ENCODE peak calls at places on chromosomes 7 and 10, in eight cellular contexts. One of them, this sample, is unnamed.

GRCh38 chr10:110407301-110408170 is 90.2 kb upstream of the DUSP5 start:
- DNase-seq in cardiac fibroblast: no peak
- DNase-seq in HCT116: no peak
- DNase-seq in ecto neural progenitor cell: no peak
- DNase-seq in sciatic nerve: no peak
- DNase-seq in NCI-H1048: no peak
- DNase-seq in esophagus squamous epithelium: no peak
- DNase-seq in COLO829: no peak
- DNase-seq in this sample: no peak

GRCh38 chr7:44323381-44324203 is 1.8 kb downstream of the CAMK2B start:
- DNase-seq in cardiac fibroblast: no peak
- DNase-seq in HCT116: no peak
- DNase-seq in ecto neural progenitor cell: peak
- DNase-seq in sciatic nerve: no peak
- DNase-seq in NCI-H1048: no peak
- DNase-seq in esophagus squamous epithelium: no peak
- DNase-seq in COLO829: no peak
- DNase-seq in this sample: no peak

GRCh38 chr10:109587366-109587765 is 335.9 kb downstream of the XPNPEP1 start:
- DNase-seq in cardiac fibroblast: no peak
- DNase-seq in HCT116: no peak
- DNase-seq in ecto neural progenitor cell: no peak
- DNase-seq in sciatic nerve: no peak
- DNase-seq in NCI-H1048: no peak
- DNase-seq in esophagus squamous epithelium: no peak
- DNase-seq in COLO829: no peak
- DNase-seq in this sample: no peak

GRCh38 chr10:97494863-97495506 is 3.2 kb downstream of the MMS19 start:
- DNase-seq in cardiac fibroblast: peak
- DNase-seq in HCT116: no peak
- DNase-seq in ecto neural progenitor cell: no peak
- DNase-seq in sciatic nerve: no peak
- DNase-seq in NCI-H1048: no peak
- DNase-seq in esophagus squamous epithelium: no peak
- DNase-seq in COLO829: no peak
- DNase-seq in this sample: no peak

GRCh38 chr10:71970331-71970730 is 6.1 kb downstream of the CHST3 start:
- DNase-seq in cardiac fibroblast: no peak
- DNase-seq in HCT116: no peak
- DNase-seq in ecto neural progenitor cell: peak
- DNase-seq in sciatic nerve: no peak
- DNase-seq in NCI-H1048: no peak
- DNase-seq in esophagus squamous epithelium: no peak
- DNase-seq in COLO829: no peak
- DNase-seq in this sample: no peak

GRCh38 chr7:150846291-150847115 is 5.8 kb upstream of the AOC1 start:
- DNase-seq in cardiac fibroblast: no peak
- DNase-seq in HCT116: no peak
- DNase-seq in ecto neural progenitor cell: no peak
- DNase-seq in sciatic nerve: peak
- DNase-seq in NCI-H1048: no peak
- DNase-seq in esophagus squamous epithelium: no peak
- DNase-seq in COLO829: no peak
- DNase-seq in this sample: no peak

GRCh38 chr10:131200856-131201470 is 110.6 kb downstream of the TCERG1L start:
- DNase-seq in cardiac fibroblast: no peak
- DNase-seq in HCT116: no peak
- DNase-seq in ecto neural progenitor cell: peak
- DNase-seq in sciatic nerve: peak
- DNase-seq in NCI-H1048: no peak
- DNase-seq in esophagus squamous epithelium: no peak
- DNase-seq in COLO829: no peak
- DNase-seq in this sample: peak

GRCh38 chr7:101712652-101713051 is 83.6 kb upstream of the MYL10 start:
- DNase-seq in cardiac fibroblast: no peak
- DNase-seq in HCT116: no peak
- DNase-seq in ecto neural progenitor cell: no peak
- DNase-seq in sciatic nerve: no peak
- DNase-seq in NCI-H1048: no peak
- DNase-seq in esophagus squamous epithelium: no peak
- DNase-seq in COLO829: no peak
- DNase-seq in this sample: no peak

GRCh38 chr10:5434017-5434753 is 21.8 kb downstream of the NET1 start:
- DNase-seq in cardiac fibroblast: peak
- DNase-seq in HCT116: peak
- DNase-seq in ecto neural progenitor cell: no peak
- DNase-seq in sciatic nerve: no peak
- DNase-seq in NCI-H1048: peak
- DNase-seq in esophagus squamous epithelium: no peak
- DNase-seq in COLO829: peak
- DNase-seq in this sample: no peak

GRCh38 chr7:16644624-16644986 is 949 bp downstream of the ANKMY2 start:
- DNase-seq in cardiac fibroblast: peak
- DNase-seq in HCT116: no peak
- DNase-seq in ecto neural progenitor cell: peak
- DNase-seq in sciatic nerve: peak
- DNase-seq in NCI-H1048: no peak
- DNase-seq in esophagus squamous epithelium: no peak
- DNase-seq in COLO829: no peak
- DNase-seq in this sample: no peak

GRCh38 chr10:103696411-103697145 is 158.8 kb downstream of the SH3PXD2A start:
- DNase-seq in cardiac fibroblast: peak
- DNase-seq in HCT116: peak
- DNase-seq in ecto neural progenitor cell: peak
- DNase-seq in sciatic nerve: peak
- DNase-seq in NCI-H1048: no peak
- DNase-seq in esophagus squamous epithelium: no peak
- DNase-seq in COLO829: peak
- DNase-seq in this sample: peak

GRCh38 chr10:97684866-97685394 is 2.1 kb downstream of the AVPI1 start:
- DNase-seq in cardiac fibroblast: peak
- DNase-seq in HCT116: no peak
- DNase-seq in ecto neural progenitor cell: no peak
- DNase-seq in sciatic nerve: no peak
- DNase-seq in NCI-H1048: no peak
- DNase-seq in esophagus squamous epithelium: no peak
- DNase-seq in COLO829: no peak
- DNase-seq in this sample: no peak

GRCh38 chr10:103394180-103394579 is 2.1 kb downstream of the ATP5MK start:
- DNase-seq in cardiac fibroblast: no peak
- DNase-seq in HCT116: no peak
- DNase-seq in ecto neural progenitor cell: no peak
- DNase-seq in sciatic nerve: no peak
- DNase-seq in NCI-H1048: no peak
- DNase-seq in esophagus squamous epithelium: no peak
- DNase-seq in COLO829: no peak
- DNase-seq in this sample: no peak

GRCh38 chr7:38781991-38782390 is 127.0 kb downstream of the VPS41 start:
- DNase-seq in cardiac fibroblast: no peak
- DNase-seq in HCT116: no peak
- DNase-seq in ecto neural progenitor cell: no peak
- DNase-seq in sciatic nerve: no peak
- DNase-seq in NCI-H1048: no peak
- DNase-seq in esophagus squamous epithelium: no peak
- DNase-seq in COLO829: no peak
- DNase-seq in this sample: no peak

GRCh38 chr10:29144126-29144525 is 144.7 kb upstream of the LYZL1 start:
- DNase-seq in cardiac fibroblast: no peak
- DNase-seq in HCT116: no peak
- DNase-seq in ecto neural progenitor cell: no peak
- DNase-seq in sciatic nerve: no peak
- DNase-seq in NCI-H1048: no peak
- DNase-seq in esophagus squamous epithelium: no peak
- DNase-seq in COLO829: no peak
- DNase-seq in this sample: no peak

GRCh38 chr10:113802997-113803396 is 50.9 kb downstream of the DCLRE1A start:
- DNase-seq in cardiac fibroblast: no peak
- DNase-seq in HCT116: no peak
- DNase-seq in ecto neural progenitor cell: no peak
- DNase-seq in sciatic nerve: no peak
- DNase-seq in NCI-H1048: no peak
- DNase-seq in esophagus squamous epithelium: no peak
- DNase-seq in COLO829: no peak
- DNase-seq in this sample: no peak

GRCh38 chr7:152527610-152528032 is 91.8 kb upstream of the KMT2C start:
- DNase-seq in cardiac fibroblast: no peak
- DNase-seq in HCT116: no peak
- DNase-seq in ecto neural progenitor cell: no peak
- DNase-seq in sciatic nerve: no peak
- DNase-seq in NCI-H1048: no peak
- DNase-seq in esophagus squamous epithelium: no peak
- DNase-seq in COLO829: no peak
- DNase-seq in this sample: no peak

GRCh38 chr7:150945853-150946825 is 32.0 kb downstream of the KCNH2 start:
- DNase-seq in cardiac fibroblast: peak
- DNase-seq in HCT116: no peak
- DNase-seq in ecto neural progenitor cell: no peak
- DNase-seq in sciatic nerve: peak
- DNase-seq in NCI-H1048: no peak
- DNase-seq in esophagus squamous epithelium: no peak
- DNase-seq in COLO829: peak
- DNase-seq in this sample: no peak

GRCh38 chr10:4183761-4184261 is 398.8 kb upstream of the KLF6 start:
- DNase-seq in cardiac fibroblast: peak
- DNase-seq in HCT116: no peak
- DNase-seq in ecto neural progenitor cell: no peak
- DNase-seq in sciatic nerve: no peak
- DNase-seq in NCI-H1048: no peak
- DNase-seq in esophagus squamous epithelium: no peak
- DNase-seq in COLO829: no peak
- DNase-seq in this sample: no peak

GRCh38 chr7:140005754-140006503 is 56.8 kb downstream of the PARP12 start:
- DNase-seq in cardiac fibroblast: peak
- DNase-seq in HCT116: peak
- DNase-seq in ecto neural progenitor cell: peak
- DNase-seq in sciatic nerve: no peak
- DNase-seq in NCI-H1048: no peak
- DNase-seq in esophagus squamous epithelium: no peak
- DNase-seq in COLO829: peak
- DNase-seq in this sample: no peak

GRCh38 chr7:141291541-141291940 is 217.7 kb downstream of the TMEM178B start:
- DNase-seq in cardiac fibroblast: no peak
- DNase-seq in HCT116: no peak
- DNase-seq in ecto neural progenitor cell: no peak
- DNase-seq in sciatic nerve: no peak
- DNase-seq in NCI-H1048: no peak
- DNase-seq in esophagus squamous epithelium: no peak
- DNase-seq in COLO829: no peak
- DNase-seq in this sample: no peak

GRCh38 chr7:931871-932650 is 22.4 kb downstream of the ADAP1 start:
- DNase-seq in cardiac fibroblast: no peak
- DNase-seq in HCT116: no peak
- DNase-seq in ecto neural progenitor cell: no peak
- DNase-seq in sciatic nerve: no peak
- DNase-seq in NCI-H1048: no peak
- DNase-seq in esophagus squamous epithelium: no peak
- DNase-seq in COLO829: no peak
- DNase-seq in this sample: no peak

GRCh38 chr7:90211391-90212148 is at the start of gene STEAP2:
- DNase-seq in cardiac fibroblast: peak
- DNase-seq in HCT116: peak
- DNase-seq in ecto neural progenitor cell: peak
- DNase-seq in sciatic nerve: peak
- DNase-seq in NCI-H1048: peak
- DNase-seq in esophagus squamous epithelium: peak
- DNase-seq in COLO829: peak
- DNase-seq in this sample: peak

GRCh38 chr10:112229096-112229495 is 45.5 kb upstream of the GPAM start:
- DNase-seq in cardiac fibroblast: no peak
- DNase-seq in HCT116: no peak
- DNase-seq in ecto neural progenitor cell: no peak
- DNase-seq in sciatic nerve: no peak
- DNase-seq in NCI-H1048: no peak
- DNase-seq in esophagus squamous epithelium: no peak
- DNase-seq in COLO829: no peak
- DNase-seq in this sample: no peak

GRCh38 chr10:5943536-5943935 is 33.8 kb downstream of the IL15RA start:
- DNase-seq in cardiac fibroblast: peak
- DNase-seq in HCT116: no peak
- DNase-seq in ecto neural progenitor cell: no peak
- DNase-seq in sciatic nerve: no peak
- DNase-seq in NCI-H1048: no peak
- DNase-seq in esophagus squamous epithelium: no peak
- DNase-seq in COLO829: no peak
- DNase-seq in this sample: peak

GRCh38 chr10:128287921-128288320 is 161.7 kb upstream of the MKI67 start:
- DNase-seq in cardiac fibroblast: no peak
- DNase-seq in HCT116: no peak
- DNase-seq in ecto neural progenitor cell: no peak
- DNase-seq in sciatic nerve: no peak
- DNase-seq in NCI-H1048: no peak
- DNase-seq in esophagus squamous epithelium: no peak
- DNase-seq in COLO829: no peak
- DNase-seq in this sample: no peak

GRCh38 chr10:63068246-63068645 is 64.9 kb upstream of the NRBF2 start:
- DNase-seq in cardiac fibroblast: peak
- DNase-seq in HCT116: no peak
- DNase-seq in ecto neural progenitor cell: no peak
- DNase-seq in sciatic nerve: no peak
- DNase-seq in NCI-H1048: peak
- DNase-seq in esophagus squamous epithelium: no peak
- DNase-seq in COLO829: no peak
- DNase-seq in this sample: no peak

GRCh38 chr7:154902600-154903082 is 100.3 kb downstream of the PAXIP1 start:
- DNase-seq in cardiac fibroblast: no peak
- DNase-seq in HCT116: no peak
- DNase-seq in ecto neural progenitor cell: no peak
- DNase-seq in sciatic nerve: no peak
- DNase-seq in NCI-H1048: no peak
- DNase-seq in esophagus squamous epithelium: no peak
- DNase-seq in COLO829: no peak
- DNase-seq in this sample: no peak

This sample was measured in ascending aorta.